ENCODE peak calls at places on chromosomes 13 and 19, in four cellular contexts. A, S, J and D are unnamed samples.

GRCh38 chr19:40739030-40739839 is 11.0 kb downstream of the ACTMAP start:
- DNase-seq in S (no peak), J (no peak), A (no peak), D (no peak)

GRCh38 chr19:1163934-1164683 is 10.0 kb downstream of the SBNO2 start:
- DNase-seq in A (no peak), S (no peak), J (no peak), D (no peak)

GRCh38 chr13:31200636-31200970 is 828 bp downstream of the B3GLCT start:
- DNase-seq in J (peak), A (peak), S (no peak), D (peak)

GRCh38 chr19:7540761-7541480 is 5.4 kb downstream of the PNPLA6 start:
- DNase-seq in A (peak), J (no peak), S (peak), D (no peak)

GRCh38 chr19:15954820-15955219 is 6.0 kb downstream of the OR10H4 start:
- DNase-seq in S (no peak), J (no peak), A (no peak), D (no peak)

GRCh38 chr19:41416194-41416674 is 10.9 kb downstream of the B3GNT8 start:
- DNase-seq in J (no peak), S (no peak), A (no peak), D (no peak)

GRCh38 chr13:34358811-34359513 is 541.0 kb downstream of the RFC3 start:
- DNase-seq in S (peak), A (no peak), J (peak), D (no peak)

GRCh38 chr19:18388328-18389094 is 2.6 kb downstream of the GDF15 start:
- DNase-seq in S (no peak), A (peak), J (peak), D (peak)

GRCh38 chr13:18951412-18951811 is 230.2 kb downstream of the TUBA3C start:
- DNase-seq in J (no peak), A (no peak), S (no peak), D (no peak)

GRCh38 chr13:73714522-73714921 is 419.7 kb downstream of the KLF12 start:
- DNase-seq in A (no peak), S (no peak), J (no peak), D (no peak)

GRCh38 chr13:112879283-112879833 is 89.7 kb upstream of the MCF2L start:
- DNase-seq in S (peak), A (no peak), J (peak), D (no peak)

GRCh38 chr19:2101417-2102335 is 5.0 kb downstream of the IZUMO4 start:
- DNase-seq in J (no peak), A (no peak), S (no peak), D (no peak)

GRCh38 chr19:45630463-45630862 is 8.7 kb downstream of the EML2 start:
- DNase-seq in A (no peak), S (peak), J (peak), D (no peak)

GRCh38 chr13:102598061-102598460 is 1.3 kb downstream of the TPP2 start:
- DNase-seq in A (no peak), J (peak), S (peak), D (no peak)

GRCh38 chr19:40280608-40281221 is 4.4 kb downstream of the AKT2 start:
- DNase-seq in J (no peak), A (peak), S (no peak), D (no peak)

GRCh38 chr13:99978781-99979452 is 2.7 kb upstream of the ZIC2 start:
- DNase-seq in J (no peak), S (no peak), A (peak), D (no peak)

GRCh38 chr13:79779761-79780160 is 298.8 kb downstream of the NDFIP2 start:
- DNase-seq in A (no peak), S (peak), J (peak), D (peak)

GRCh38 chr19:49149652-49150105 is 5.5 kb downstream of the HRC start:
- DNase-seq in J (peak), A (peak), S (peak), D (peak)

GRCh38 chr19:49150944-49151243 is 4.3 kb downstream of the HRC start:
- DNase-seq in A (no peak), J (no peak), S (no peak), D (no peak)

GRCh38 chr19:49147923-49148682 is 7.1 kb downstream of the HRC start:
- DNase-seq in S (no peak), A (no peak), J (no peak), D (no peak)

GRCh38 chr19:49150106-49150943 is 4.9 kb downstream of the HRC start:
- DNase-seq in A (peak), S (peak), J (peak), D (peak)

GRCh38 chr19:49148784-49149651 is 6.2 kb downstream of the HRC start:
- DNase-seq in J (peak), S (peak), A (peak), D (peak)
- H2BK120ac ChIP-seq in J (no peak), S (no peak), A (no peak), D (no peak)

GRCh38 chr19:33797821-33798633 is 1.4 kb downstream of the KCTD15 start:
- DNase-seq in A (peak), S (peak), J (peak), D (peak)
- H3K23ac ChIP-seq in A (no peak), S (no peak), J (peak), D (peak)

DNA sequence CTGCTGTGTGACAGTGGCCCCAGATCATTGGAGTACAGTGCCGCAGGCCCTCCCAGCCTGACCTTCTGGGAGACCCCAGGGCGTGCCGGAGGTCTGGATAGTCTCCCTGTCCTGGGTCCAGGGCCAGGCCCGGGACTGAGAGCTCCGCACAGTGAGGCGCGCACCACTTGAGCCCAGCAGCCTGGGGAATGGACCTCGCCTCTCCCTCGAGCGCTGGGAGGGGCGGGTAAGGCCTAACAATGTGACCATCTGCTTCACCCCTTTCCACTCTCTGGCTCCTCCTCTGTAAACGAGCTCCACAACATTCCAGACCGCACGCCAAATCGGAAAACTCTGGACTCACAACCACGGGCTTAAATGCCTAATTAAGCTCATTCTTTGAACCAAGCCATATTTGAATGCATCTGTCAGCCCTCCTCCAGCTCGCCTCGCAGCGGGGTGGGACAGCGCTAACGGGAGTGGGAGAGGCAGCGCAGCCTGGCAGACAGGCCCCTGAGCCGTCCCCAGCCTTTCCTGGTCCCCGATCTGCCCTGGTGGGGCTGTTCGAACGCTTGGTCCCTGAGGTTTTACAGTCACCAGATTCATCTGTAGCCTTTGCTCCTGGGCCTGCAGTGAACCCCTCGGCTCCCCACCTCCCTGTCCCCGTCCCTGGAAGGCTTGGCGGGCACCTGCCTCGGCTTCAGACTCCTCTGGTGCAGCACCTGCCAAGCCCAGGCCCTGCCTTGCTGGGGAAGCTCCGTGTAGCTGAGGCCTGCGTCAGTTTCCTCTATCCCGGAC is 120.7 kb upstream of the VSTM2B start:
- DNase-seq in A (peak), S (no peak), J (no peak), D (peak)
- H2BK120ac ChIP-seq in A (no peak), S (no peak), J (no peak), D (peak)

GRCh38 chr19:51472607-51473006 is 5.7 kb upstream of the CEACAM18 start:
- DNase-seq in A (no peak), J (no peak), S (no peak), D (no peak)

GRCh38 chr19:51473009-51473707 is 5.2 kb upstream of the CEACAM18 start:
- DNase-seq in A (peak), S (peak), J (peak), D (peak)

GRCh38 chr19:51477343-51477742 is 996 bp upstream of the CEACAM18 start:
- DNase-seq in A (no peak), S (no peak), J (no peak), D (no peak)

GRCh38 chr19:51478381-51479285 is at the start of gene CEACAM18:
- DNase-seq in J (no peak), A (no peak), S (no peak), D (no peak)

GRCh38 chr19:51476164-51476563 is 2.2 kb upstream of the CEACAM18 start:
- DNase-seq in S (no peak), J (no peak), A (no peak), D (no peak)
- H3K23ac ChIP-seq in S (no peak), J (no peak), A (no peak), D (no peak)

GRCh38 chr13:39930060-39930459 is 274.6 kb downstream of the COG6 start:
- DNase-seq in A (no peak), J (no peak), S (no peak), D (no peak)
- H2BK120ac ChIP-seq in A (no peak), J (no peak), S (no peak), D (no peak)

GRCh38 chr19:52638601-52639000 is 446 bp upstream of the ZNF83 start:
- DNase-seq in A (no peak), J (no peak), S (peak), D (no peak)
- H3K23ac ChIP-seq in A (no peak), J (no peak), S (peak), D (no peak)